ENCODE peak calls at places on chromosomes 7 and 10, in eight cellular contexts. X is GM23338; K is MV-4-11; T is NCI-H1105; M is activated T-helper 1 cell treated with Interleukin-2 at 50 U/mL for 16 hours; Y is NCI-H1092 treated with DMSO at 0.1 percent for 48 hours; H is stimulated activated CD4-positive, alpha-beta T cell treated with anti-CD3 and anti-CD28 coated beads, Interleukin-2, amount 100 ng/mL, for 48 hours; B is aorta. N is an unnamed sample.

GRCh38 chr10:7449063-7449695 is 38.3 kb upstream of the SFMBT2 start:
- DNase-seq in H (no peak), K (no peak), M (no peak), Y (no peak), B (no peak), X (no peak), T (no peak), N (no peak)

GRCh38 chr10:7408003-7408493 is 2.8 kb downstream of the SFMBT2 start:
- DNase-seq in T (no peak), B (peak), X (peak), H (peak), Y (no peak), K (peak), M (peak), N (no peak)

GRCh38 chr7:114922652-114923402 is 933 bp downstream of the MDFIC start:
- DNase-seq in X (peak), H (peak), T (peak), K (peak), B (peak), M (peak), Y (peak), N (no peak)

GRCh38 chr10:71881956-71882355 is 30.9 kb upstream of the PSAP start:
- DNase-seq in K (no peak), M (no peak), H (no peak), B (no peak), X (no peak), T (no peak), Y (no peak), N (no peak)

GRCh38 chr10:125742465-125742864 is 23.0 kb downstream of the EDRF1 start:
- DNase-seq in B (no peak), Y (no peak), X (peak), H (no peak), K (no peak), M (no peak), T (no peak), N (no peak)

GRCh38 chr7:117010375-117011133 is 57.3 kb downstream of the ST7 start:
- DNase-seq in K (no peak), H (no peak), B (no peak), M (no peak), Y (no peak), T (no peak), X (no peak), N (no peak)

GRCh38 chr7:5429253-5429856 is 5.7 kb upstream of the TNRC18 start:
- DNase-seq in K (no peak), Y (peak), M (no peak), X (peak), B (peak), H (no peak), T (no peak), N (peak)

GRCh38 chr10:86163522-86164215 is 202.9 kb downstream of the GRID1 start:
- DNase-seq in M (no peak), T (no peak), Y (no peak), B (peak), X (no peak), H (no peak), K (peak), N (no peak)

GRCh38 chr10:15482168-15482567 is 111.1 kb upstream of the FAM171A1 start:
- DNase-seq in B (no peak), M (no peak), X (no peak), T (no peak), K (peak), H (no peak), Y (no peak), N (no peak)

GRCh38 chr10:116783011-116783655 is 40.8 kb upstream of the HSPA12A start:
- DNase-seq in T (no peak), X (no peak), Y (no peak), K (no peak), M (no peak), B (no peak), H (no peak), N (no peak)

GRCh38 chr7:121872831-121873764 is at the start of gene PTPRZ1:
- DNase-seq in H (no peak), Y (peak), M (no peak), B (peak), X (peak), T (peak), K (no peak), N (peak)

GRCh38 chr7:90209776-90210175 is 1.8 kb upstream of the STEAP2 start:
- DNase-seq in X (no peak), K (no peak), Y (no peak), T (no peak), B (no peak), M (no peak), H (no peak), N (no peak)

GRCh38 chr10:132421377-132422168 is 24.6 kb downstream of the PWWP2B start:
- DNase-seq in M (no peak), K (peak), X (no peak), H (no peak), T (no peak), Y (no peak), B (peak), N (peak)

GRCh38 chr10:95334793-95335120 is 44.0 kb upstream of the PDLIM1 start:
- DNase-seq in K (no peak), X (no peak), Y (no peak), B (no peak), T (no peak), M (no peak), H (no peak), N (no peak)

GRCh38 chr10:61896854-61897661 is 4.4 kb upstream of the ARID5B start:
- DNase-seq in K (peak), Y (no peak), T (no peak), H (peak), M (no peak), X (peak), B (peak), N (peak)

GRCh38 chr7:126472825-126473224 is 779.9 kb downstream of the GRM8 start:
- DNase-seq in M (no peak), B (no peak), X (no peak), T (no peak), Y (no peak), K (no peak), H (no peak), N (no peak)

GRCh38 chr10:126191192-126191591 is 197.1 kb downstream of the ADAM12 start:
- DNase-seq in B (no peak), Y (no peak), T (no peak), M (no peak), X (no peak), H (no peak), K (no peak), N (no peak)

GRCh38 chr7:151375530-151376217 is 34.1 kb downstream of the NUB1 start:
- DNase-seq in X (no peak), T (no peak), Y (no peak), K (no peak), M (no peak), H (no peak), B (no peak), N (no peak)

GRCh38 chr10:96034625-96035024 is 8.8 kb upstream of the CCNJ start:
- DNase-seq in M (no peak), H (no peak), T (no peak), B (no peak), X (no peak), K (no peak), Y (no peak), N (no peak)

GRCh38 chr10:52312999-52313349 is 1.1 kb upstream of the DKK1 start:
- DNase-seq in B (no peak), T (no peak), M (no peak), X (no peak), H (no peak), K (no peak), Y (no peak), N (peak)

GRCh38 chr7:1544178-1544895 is 11.7 kb downstream of the TMEM184A start:
- DNase-seq in M (no peak), H (no peak), T (no peak), Y (no peak), X (no peak), B (no peak), K (no peak), N (no peak)

GRCh38 chr10:78742730-78743615 is 325.8 kb upstream of the ZMIZ1 start:
- DNase-seq in K (peak), Y (no peak), H (no peak), B (no peak), T (no peak), M (no peak), X (no peak), N (no peak)

GRCh38 chr7:124171068-124171467 is 138.2 kb upstream of the TMEM229A start:
- DNase-seq in M (no peak), Y (no peak), B (no peak), K (peak), X (peak), T (peak), H (no peak), N (no peak)

GRCh38 chr7:19377611-19378339 is 232.6 kb upstream of the FERD3L start:
- DNase-seq in H (no peak), M (no peak), K (no peak), B (no peak), T (no peak), X (no peak), Y (peak), N (no peak)

GRCh38 chr7:139242741-139243281 is 11.8 kb downstream of the UBN2 start:
- DNase-seq in K (no peak), M (no peak), T (no peak), X (no peak), B (no peak), Y (no peak), H (no peak), N (no peak)

GRCh38 chr10:63527401-63527800 is 6.2 kb downstream of the REEP3 start:
- DNase-seq in X (no peak), H (no peak), B (no peak), K (no peak), M (no peak), Y (no peak), T (no peak), N (no peak)

GRCh38 chr10:71575446-71575845 is 144.1 kb downstream of the C10orf105 start:
- DNase-seq in X (no peak), T (no peak), K (no peak), M (no peak), Y (no peak), B (no peak), H (no peak), N (no peak)

GRCh38 chr10:47152861-47153349 is 147.1 kb upstream of the GDF10 start:
- DNase-seq in T (no peak), B (no peak), K (peak), Y (no peak), X (peak), M (no peak), H (no peak), N (no peak)

GRCh38 chr7:44695756-44696155 is 52.9 kb upstream of the ZMIZ2 start:
- DNase-seq in T (no peak), X (no peak), M (no peak), H (no peak), B (peak), Y (no peak), K (no peak), N (no peak)

GRCh38 chr7:64637521-64638445 is 28.1 kb upstream of the ZNF107 start:
- DNase-seq in H (no peak), X (no peak), M (no peak), T (no peak), B (no peak), K (no peak), Y (no peak), N (no peak)

GRCh38 chr7:1345796-1346532 is 113.3 kb downstream of the UNCX start:
- DNase-seq in B (peak), H (no peak), K (no peak), T (no peak), X (no peak), Y (no peak), M (no peak), N (no peak)

GRCh38 chr7:80136276-80137045 is 1.8 kb downstream of the GNAI1 start:
- DNase-seq in H (no peak), X (no peak), K (no peak), Y (no peak), M (no peak), T (no peak), B (no peak), N (peak)

GRCh38 chr7:140719711-140720110 is 23.2 kb downstream of the NDUFB2 start:
- DNase-seq in H (no peak), B (no peak), K (peak), T (no peak), M (no peak), X (no peak), Y (peak), N (no peak)